ENCODE peak calls at places on chromosomes 12 and 14, in seven cellular contexts. One of them, this sample, is unnamed. For H3K79me2, the result is how much of the 10 kb centered on the place peaks cover.

GRCh38 chr12:105205322-105206048 is 30.5 kb downstream of the APPL2 start:
- DNase-seq in neural progenitor cell: no peak
- DNase-seq in HCT116: no peak
- DNase-seq in hepatocyte: no peak
- DNase-seq in fibroblast of lung: no peak
- DNase-seq in astrocyte: no peak
- DNase-seq in PC-3: no peak
- DNase-seq in this sample: no peak

GRCh38 chr12:10113085-10113484 is 14.3 kb upstream of the CLEC1A start:
- DNase-seq in neural progenitor cell: no peak
- DNase-seq in HCT116: no peak
- DNase-seq in hepatocyte: no peak
- DNase-seq in fibroblast of lung: peak
- DNase-seq in astrocyte: no peak
- DNase-seq in PC-3: peak
- DNase-seq in this sample: no peak

GRCh38 chr12:94565683-94566082 is 84.7 kb downstream of the TMCC3 start:
- DNase-seq in neural progenitor cell: no peak
- DNase-seq in HCT116: no peak
- DNase-seq in hepatocyte: no peak
- DNase-seq in fibroblast of lung: no peak
- DNase-seq in astrocyte: no peak
- DNase-seq in PC-3: no peak
- DNase-seq in this sample: no peak

GRCh38 chr12:23895792-23896218 is 53.7 kb downstream of the SOX5 start:
- DNase-seq in neural progenitor cell: peak
- DNase-seq in HCT116: no peak
- DNase-seq in hepatocyte: no peak
- DNase-seq in fibroblast of lung: no peak
- DNase-seq in astrocyte: peak
- DNase-seq in PC-3: no peak
- DNase-seq in this sample: no peak

GRCh38 chr12:34219046-34219770 is 196.9 kb downstream of the ALG10 start:
- DNase-seq in neural progenitor cell: no peak
- DNase-seq in HCT116: no peak
- DNase-seq in hepatocyte: no peak
- DNase-seq in fibroblast of lung: peak
- DNase-seq in astrocyte: no peak
- DNase-seq in PC-3: no peak
- DNase-seq in this sample: no peak

GRCh38 chr12:27344246-27344645 is 11.6 kb downstream of the BMAL2 start:
- DNase-seq in neural progenitor cell: no peak
- DNase-seq in HCT116: no peak
- DNase-seq in hepatocyte: no peak
- DNase-seq in fibroblast of lung: no peak
- DNase-seq in astrocyte: no peak
- DNase-seq in PC-3: peak
- DNase-seq in this sample: peak

GRCh38 chr12:96034631-96035282 is 630 bp downstream of the LTA4H start:
- DNase-seq in neural progenitor cell: peak
- DNase-seq in HCT116: no peak
- DNase-seq in hepatocyte: peak
- DNase-seq in fibroblast of lung: peak
- DNase-seq in astrocyte: peak
- DNase-seq in PC-3: peak
- DNase-seq in this sample: peak

GRCh38 chr14:103308717-103309616 is 25.1 kb upstream of the EIF5 start:
- DNase-seq in neural progenitor cell: no peak
- DNase-seq in HCT116: no peak
- DNase-seq in hepatocyte: no peak
- DNase-seq in fibroblast of lung: no peak
- DNase-seq in astrocyte: no peak
- DNase-seq in PC-3: no peak
- DNase-seq in this sample: no peak

GRCh38 chr12:92927436-92928116 is 1.5 kb downstream of the EEA1 start:
- DNase-seq in neural progenitor cell: peak
- DNase-seq in HCT116: no peak
- DNase-seq in hepatocyte: peak
- DNase-seq in fibroblast of lung: peak
- DNase-seq in astrocyte: peak
- DNase-seq in PC-3: peak
- DNase-seq in this sample: peak

GRCh38 chr12:6921996-6922935 is 5.5 kb upstream of the ATN1 start:
- DNase-seq in neural progenitor cell: no peak
- DNase-seq in HCT116: no peak
- DNase-seq in hepatocyte: no peak
- DNase-seq in fibroblast of lung: no peak
- DNase-seq in astrocyte: no peak
- DNase-seq in PC-3: no peak
- DNase-seq in this sample: peak

GRCh38 chr14:58292192-58292591 is 6.2 kb upstream of the ARID4A start:
- DNase-seq in neural progenitor cell: no peak
- DNase-seq in HCT116: no peak
- DNase-seq in hepatocyte: no peak
- DNase-seq in fibroblast of lung: no peak
- DNase-seq in astrocyte: no peak
- DNase-seq in PC-3: no peak
- DNase-seq in this sample: no peak

GRCh38 chr14:59969319-59969718 is 49.4 kb downstream of the LRRC9 start:
- DNase-seq in neural progenitor cell: no peak
- DNase-seq in HCT116: no peak
- DNase-seq in hepatocyte: no peak
- DNase-seq in fibroblast of lung: peak
- DNase-seq in astrocyte: peak
- DNase-seq in PC-3: peak
- DNase-seq in this sample: no peak

GRCh38 chr14:69288001-69288771 is 28.2 kb downstream of the GALNT16 start:
- DNase-seq in neural progenitor cell: peak
- DNase-seq in HCT116: no peak
- DNase-seq in hepatocyte: no peak
- DNase-seq in fibroblast of lung: peak
- DNase-seq in astrocyte: peak
- DNase-seq in PC-3: peak
- DNase-seq in this sample: no peak

GRCh38 chr12:38921025-38921677 is 15.8 kb upstream of the CPNE8 start:
- DNase-seq in neural progenitor cell: peak
- DNase-seq in HCT116: peak
- DNase-seq in hepatocyte: peak
- DNase-seq in fibroblast of lung: no peak
- DNase-seq in astrocyte: peak
- DNase-seq in PC-3: peak
- DNase-seq in this sample: peak

GRCh38 chr14:99961826-99962518 is 103.2 kb upstream of the EVL start:
- DNase-seq in neural progenitor cell: peak
- DNase-seq in HCT116: no peak
- DNase-seq in hepatocyte: no peak
- DNase-seq in fibroblast of lung: no peak
- DNase-seq in astrocyte: no peak
- DNase-seq in PC-3: no peak
- DNase-seq in this sample: no peak

DNA sequence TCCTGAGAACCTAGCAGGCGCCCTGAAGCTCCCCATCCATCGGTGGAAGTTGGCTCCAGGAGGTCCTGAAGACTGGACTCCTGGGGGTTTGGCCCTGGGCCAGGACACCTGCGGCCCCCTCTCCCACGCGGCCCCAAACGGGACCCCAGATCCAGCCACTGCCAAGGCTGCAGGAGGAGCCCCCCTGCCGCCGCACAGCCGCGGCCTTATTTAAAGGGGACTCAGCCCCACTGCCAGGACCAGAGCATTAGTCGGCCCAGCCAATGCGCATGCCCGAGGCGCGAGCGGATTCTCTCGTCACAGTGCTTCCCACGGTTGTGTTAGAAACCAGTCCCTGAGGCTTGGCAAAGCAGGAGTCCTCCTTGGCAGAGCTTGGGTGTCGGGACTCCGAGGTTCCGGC is 775.2 kb upstream of the ALG10B start:
- DNase-seq in neural progenitor cell: no peak
- DNase-seq in HCT116: no peak
- DNase-seq in hepatocyte: no peak
- DNase-seq in fibroblast of lung: no peak
- DNase-seq in astrocyte: no peak
- DNase-seq in PC-3: no peak
- DNase-seq in this sample: no peak
- H3K4me2 ChIP-seq in neural progenitor cell: no peak
- H3K4me2 ChIP-seq in HCT116: no peak
- H3K4me2 ChIP-seq in hepatocyte: no peak
- H3K4me2 ChIP-seq in fibroblast of lung: no peak
- H3K4me2 ChIP-seq in astrocyte: no peak
- H3K4me2 ChIP-seq in PC-3: no peak
- H3K4me2 ChIP-seq in this sample: no peak

GRCh38 chr14:74579447-74580274 is 32.4 kb downstream of the LTBP2 start:
- DNase-seq in neural progenitor cell: no peak
- DNase-seq in HCT116: peak
- DNase-seq in hepatocyte: no peak
- DNase-seq in fibroblast of lung: peak
- DNase-seq in astrocyte: peak
- DNase-seq in PC-3: peak
- DNase-seq in this sample: peak

GRCh38 chr14:74580275-74580672 is 31.8 kb downstream of the LTBP2 start:
- DNase-seq in neural progenitor cell: no peak
- DNase-seq in HCT116: no peak
- DNase-seq in hepatocyte: no peak
- DNase-seq in fibroblast of lung: no peak
- DNase-seq in astrocyte: no peak
- DNase-seq in PC-3: no peak
- DNase-seq in this sample: no peak

GRCh38 chr14:74577247-74577947 is 34.6 kb downstream of the LTBP2 start:
- DNase-seq in neural progenitor cell: no peak
- DNase-seq in HCT116: no peak
- DNase-seq in hepatocyte: no peak
- DNase-seq in fibroblast of lung: peak
- DNase-seq in astrocyte: no peak
- DNase-seq in PC-3: no peak
- DNase-seq in this sample: no peak

GRCh38 chr14:74577948-74578275 is 34.1 kb downstream of the LTBP2 start:
- DNase-seq in neural progenitor cell: no peak
- DNase-seq in HCT116: no peak
- DNase-seq in hepatocyte: no peak
- DNase-seq in fibroblast of lung: no peak
- DNase-seq in astrocyte: no peak
- DNase-seq in PC-3: no peak
- DNase-seq in this sample: no peak

DNA sequence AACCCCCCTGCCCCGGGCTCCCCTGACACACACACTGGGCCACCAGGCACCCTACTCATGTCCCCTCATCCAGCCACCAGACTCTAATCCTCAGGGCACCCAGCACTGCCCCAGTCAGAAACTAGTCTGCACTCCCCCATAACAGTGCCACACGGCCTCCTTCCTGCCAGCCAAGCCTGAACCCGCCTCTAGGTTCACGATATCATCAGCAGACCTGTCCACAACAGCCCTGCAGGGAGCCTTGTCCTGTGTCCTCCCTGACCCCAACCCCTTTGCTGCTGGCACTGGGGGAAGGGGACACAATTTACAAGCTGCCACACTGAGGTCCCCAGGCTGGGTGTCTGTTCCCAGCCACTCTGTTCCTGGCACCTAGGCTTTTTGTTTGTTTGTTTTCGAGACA is 33.6 kb downstream of the LTBP2 start:
- DNase-seq in neural progenitor cell: no peak
- DNase-seq in HCT116: no peak
- DNase-seq in hepatocyte: no peak
- DNase-seq in fibroblast of lung: no peak
- DNase-seq in astrocyte: no peak
- DNase-seq in PC-3: no peak
- DNase-seq in this sample: no peak
- H3K79me2 ChIP-seq in neural progenitor cell: under half
- H3K79me2 ChIP-seq in HCT116: under half
- H3K79me2 ChIP-seq in hepatocyte: under half
- H3K79me2 ChIP-seq in fibroblast of lung: half or more
- H3K79me2 ChIP-seq in astrocyte: half or more
- H3K79me2 ChIP-seq in PC-3: under half
- H3K79me2 ChIP-seq in this sample: half or more

GRCh38 chr14:56894591-56894991 is 84.3 kb upstream of the OTX2 start:
- DNase-seq in neural progenitor cell: no peak
- DNase-seq in HCT116: no peak
- DNase-seq in hepatocyte: no peak
- DNase-seq in fibroblast of lung: no peak
- DNase-seq in astrocyte: no peak
- DNase-seq in PC-3: no peak
- DNase-seq in this sample: no peak

GRCh38 chr14:56891226-56891625 is 80.9 kb upstream of the OTX2 start:
- DNase-seq in neural progenitor cell: peak
- DNase-seq in HCT116: no peak
- DNase-seq in hepatocyte: peak
- DNase-seq in fibroblast of lung: no peak
- DNase-seq in astrocyte: no peak
- DNase-seq in PC-3: no peak
- DNase-seq in this sample: no peak

GRCh38 chr14:56889705-56890104 is 79.4 kb upstream of the OTX2 start:
- DNase-seq in neural progenitor cell: no peak
- DNase-seq in HCT116: no peak
- DNase-seq in hepatocyte: no peak
- DNase-seq in fibroblast of lung: no peak
- DNase-seq in astrocyte: no peak
- DNase-seq in PC-3: no peak
- DNase-seq in this sample: no peak

GRCh38 chr14:56895154-56895553 is 84.9 kb upstream of the OTX2 start:
- DNase-seq in neural progenitor cell: no peak
- DNase-seq in HCT116: no peak
- DNase-seq in hepatocyte: no peak
- DNase-seq in fibroblast of lung: no peak
- DNase-seq in astrocyte: no peak
- DNase-seq in PC-3: no peak
- DNase-seq in this sample: no peak

DNA sequence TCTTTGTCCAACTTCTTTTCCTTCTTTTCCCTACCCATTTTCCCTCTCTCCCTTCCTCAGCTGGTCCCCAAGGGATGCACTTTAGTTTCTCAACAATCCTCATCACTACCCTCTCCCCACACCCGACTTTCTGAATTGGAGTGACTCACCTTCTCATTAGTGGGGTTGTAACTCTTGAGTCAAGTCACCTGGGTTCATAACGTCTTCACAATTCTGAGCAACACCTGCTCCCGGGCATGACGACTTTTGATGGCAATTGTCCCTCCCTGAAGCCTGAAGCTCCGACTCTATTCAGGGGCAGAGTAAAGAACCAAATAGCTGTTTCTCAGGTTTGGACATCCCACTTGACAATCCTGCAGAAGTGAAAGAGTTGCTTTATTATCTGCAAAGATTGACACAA is 82.7 kb upstream of the OTX2 start:
- DNase-seq in neural progenitor cell: no peak
- DNase-seq in HCT116: no peak
- DNase-seq in hepatocyte: no peak
- DNase-seq in fibroblast of lung: no peak
- DNase-seq in astrocyte: no peak
- DNase-seq in PC-3: no peak
- DNase-seq in this sample: no peak
- TF ChIP-seq EZH2 in neural progenitor cell: no peak
- TF ChIP-seq EZH2 in HCT116: peak
- TF ChIP-seq EZH2 in hepatocyte: no peak
- TF ChIP-seq EZH2 in fibroblast of lung: no peak
- TF ChIP-seq EZH2 in astrocyte: no peak
- TF ChIP-seq EZH2 in PC-3: no peak
- TF ChIP-seq EZH2 in this sample: no peak

DNA sequence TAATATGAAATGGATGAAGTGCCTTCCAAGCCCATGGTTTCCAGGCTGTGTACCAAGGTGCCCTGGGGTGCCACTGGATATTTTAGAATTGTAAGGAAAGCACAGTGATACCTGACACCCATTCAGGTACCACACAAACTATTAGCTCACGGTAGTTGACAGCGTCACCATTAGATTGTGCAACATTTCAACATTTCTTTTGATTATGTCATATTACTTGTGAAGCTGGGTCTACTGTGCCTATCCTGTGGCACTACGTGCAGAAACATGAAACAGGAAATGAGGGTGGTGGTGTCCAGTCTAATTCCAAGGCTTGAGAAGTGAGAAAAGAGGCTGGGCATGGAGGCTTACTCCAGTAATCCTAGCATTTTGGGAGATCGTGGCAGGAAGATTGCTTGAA is 75.5 kb upstream of the CPM start:
- DNase-seq in neural progenitor cell: no peak
- DNase-seq in HCT116: no peak
- DNase-seq in hepatocyte: no peak
- DNase-seq in fibroblast of lung: peak
- DNase-seq in astrocyte: no peak
- DNase-seq in PC-3: peak
- DNase-seq in this sample: peak
- H3K4me2 ChIP-seq in neural progenitor cell: peak
- H3K4me2 ChIP-seq in HCT116: no peak
- H3K4me2 ChIP-seq in hepatocyte: no peak
- H3K4me2 ChIP-seq in fibroblast of lung: no peak
- H3K4me2 ChIP-seq in astrocyte: no peak
- H3K4me2 ChIP-seq in PC-3: no peak
- H3K4me2 ChIP-seq in this sample: peak

This sample was measured in mammary epithelial cell.